ENCODE peak calls at places on chromosomes 2 and 18, in four cellular contexts. S is H1, G is tibial nerve, D is spleen. M is an unnamed sample. For H3K4me1, the result is how much of the 10 kb centered on the place peaks cover.

GRCh38 chr2:33158482-33159003 is 211.8 kb downstream of the LTBP1 start:
- DNase-seq in G (no peak), S (no peak), D (no peak), M (no peak)

GRCh38 chr2:220279372-220279771 is 651.9 kb downstream of the SLC4A3 start:
- DNase-seq in S (no peak), G (no peak), D (no peak), M (no peak)

GRCh38 chr2:8472545-8473361 is 209.1 kb upstream of the ID2 start:
- DNase-seq in G (no peak), D (no peak), S (no peak), M (no peak)

GRCh38 chr2:220493871-220494525 is 866.6 kb downstream of the SLC4A3 start:
- DNase-seq in G (no peak), S (no peak), D (no peak), M (no peak)

GRCh38 chr18:39314595-39314994 is 1749.0 kb upstream of the CELF4 start:
- DNase-seq in S (no peak), D (no peak), G (no peak), M (no peak)

GRCh38 chr2:194203898-194204297 is 1453.1 kb upstream of the SLC39A10 start:
- DNase-seq in S (no peak), G (no peak), D (no peak), M (no peak)

GRCh38 chr2:210577263-210578071 is 21.1 kb downstream of the CPS1 start:
- DNase-seq in S (no peak), D (no peak), G (no peak), M (no peak)

GRCh38 chr18:28398491-28398890 is 221.6 kb upstream of the CDH2 start:
- DNase-seq in S (no peak), G (no peak), D (no peak), M (no peak)

GRCh38 chr2:85524567-85524923 is 14.4 kb upstream of the MAT2A start:
- DNase-seq in G (no peak), S (no peak), D (peak), M (no peak)

GRCh38 chr18:13424377-13424776 is 205.8 kb downstream of the LDLRAD4 start:
- DNase-seq in G (no peak), D (no peak), S (no peak), M (no peak)

GRCh38 chr2:70514612-70515055 is 39.0 kb downstream of the TGFA start:
- DNase-seq in G (no peak), D (no peak), S (no peak), M (no peak)

GRCh38 chr2:129444417-129445150 is 534.9 kb upstream of the RAB6C start:
- DNase-seq in S (no peak), G (no peak), D (no peak), M (no peak)

GRCh38 chr18:21321711-21322110 is 79.7 kb downstream of the GREB1L start:
- DNase-seq in S (no peak), D (no peak), G (no peak), M (no peak)

GRCh38 chr2:234770081-234770506 is 181.7 kb upstream of the SH3BP4 start:
- DNase-seq in D (no peak), G (no peak), S (no peak), M (no peak)

GRCh38 chr2:163604941-163605555 is 130.8 kb downstream of the FIGN start:
- DNase-seq in G (no peak), S (no peak), D (no peak), M (no peak)

GRCh38 chr18:45505497-45506206 is 109.6 kb upstream of the SLC14A2 start:
- DNase-seq in D (no peak), G (no peak), S (no peak), M (no peak)

GRCh38 chr18:623760-624620 is 27.2 kb downstream of the CLUL1 start:
- DNase-seq in D (no peak), S (peak), G (peak), M (peak)

GRCh38 chr2:67309281-67309680 is 87.9 kb upstream of the ETAA1 start:
- DNase-seq in S (no peak), D (no peak), G (no peak), M (no peak)

GRCh38 chr2:188134241-188134640 is 157.4 kb upstream of the GULP1 start:
- DNase-seq in S (no peak), D (no peak), G (no peak), M (no peak)

GRCh38 chr2:62197017-62197586 is 1.2 kb downstream of the B3GNT2 start:
- DNase-seq in S (no peak), D (peak), G (no peak), M (peak)

GRCh38 chr2:216017365-216017764 is 4.0 kb upstream of the MREG start:
- DNase-seq in S (no peak), G (no peak), D (no peak), M (no peak)

GRCh38 chr2:130372055-130372832 is 16.4 kb downstream of the PTPN18 start:
- DNase-seq in S (no peak), D (peak), G (peak), M (peak)

GRCh38 chr2:9030882-9031645 is 27.6 kb upstream of the MBOAT2 start:
- DNase-seq in D (no peak), G (no peak), S (no peak), M (no peak)

GRCh38 chr2:21005111-21005699 is 38.7 kb downstream of the APOB start:
- DNase-seq in S (no peak), G (no peak), D (no peak), M (no peak)

GRCh38 chr2:43178602-43179542 is 47.5 kb downstream of the ZFP36L2 start:
- DNase-seq in S (peak), D (peak), G (peak), M (no peak)

GRCh38 chr2:133247613-133248012 is 320.6 kb downstream of the NCKAP5 start:
- DNase-seq in G (no peak), D (no peak), S (no peak), M (no peak)

GRCh38 chr2:226450141-226450540 is 349.5 kb downstream of the IRS1 start:
- DNase-seq in D (no peak), S (no peak), G (no peak), M (no peak)

GRCh38 chr2:1588994-1589611 is 155.2 kb downstream of the PXDN start:
- DNase-seq in G (no peak), D (no peak), S (no peak), M (no peak)

GRCh38 chr18:68034293-68034692 is 517.8 kb upstream of the DSEL start:
- DNase-seq in S (no peak), G (no peak), D (no peak), M (no peak)

GRCh38 chr2:9653485-9654271 is 22.9 kb upstream of the YWHAQ start:
- DNase-seq in S (no peak), D (no peak), G (no peak), M (no peak)

GRCh38 chr2:150141241-150142001 is 346.0 kb downstream of the RND3 start:
- DNase-seq in G (no peak), S (no peak), D (no peak), M (no peak)

GRCh38 chr2:75100691-75101236 is 98.6 kb downstream of the TACR1 start:
- DNase-seq in G (no peak), S (no peak), D (no peak), M (no peak)

GRCh38 chr2:15385184-15385583 is 175.9 kb downstream of the NBAS start:
- DNase-seq in G (no peak), D (no peak), S (no peak), M (no peak)

GRCh38 chr2:40666438-40666837 is 214.5 kb upstream of the SLC8A1 start:
- DNase-seq in G (no peak), D (no peak), S (no peak), M (no peak)

GRCh38 chr18:33835419-33835818 is 257.4 kb downstream of the ASXL3 start:
- DNase-seq in G (no peak), S (no peak), D (no peak), M (no peak)

GRCh38 chr18:33841221-33841967 is 263.4 kb downstream of the ASXL3 start:
- DNase-seq in D (no peak), G (no peak), S (no peak), M (no peak)

GRCh38 chr18:33838084-33838483 is 260.1 kb downstream of the ASXL3 start:
- DNase-seq in D (no peak), G (no peak), S (no peak), M (no peak)

GRCh38 chr18:33837191-33837590 is 259.2 kb downstream of the ASXL3 start:
- DNase-seq in D (no peak), S (no peak), G (no peak), M (no peak)

GRCh38 chr18:33839452-33840225 is 261.6 kb downstream of the ASXL3 start:
- DNase-seq in G (peak), S (no peak), D (no peak), M (no peak)
- TF ChIP-seq CTCF in G (peak), S (peak), D (no peak), M (no peak)

GRCh38 chr2:55137024-55137958 is 87.0 kb upstream of the RTN4 start:
- DNase-seq in S (no peak), D (no peak), G (no peak), M (no peak)
- H3K4me3 ChIP-seq in S (no peak), D (no peak), G (no peak), M (no peak)

DNA sequence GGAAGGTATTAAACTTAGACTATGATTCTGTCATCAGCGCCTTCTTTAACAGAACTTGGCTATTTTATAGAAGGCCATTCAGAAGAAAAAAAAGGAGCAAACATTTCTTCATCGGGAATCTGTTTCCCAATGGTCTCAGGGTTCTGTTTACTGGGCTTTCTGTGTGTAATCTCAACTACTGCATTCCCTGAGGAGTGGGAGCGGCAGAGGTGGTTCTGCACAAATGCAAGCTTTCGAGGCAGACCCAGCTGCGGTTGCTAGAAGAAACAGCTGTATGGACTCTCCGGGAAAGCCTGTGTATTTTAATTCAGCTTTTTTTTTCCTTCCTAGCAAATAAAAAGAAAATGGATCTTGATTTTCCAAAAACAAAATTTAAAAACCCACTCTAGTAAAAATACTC is 250.7 kb downstream of the NAPG start:
- DNase-seq in D (no peak), G (peak), S (no peak), M (no peak)
- H3K4me1 ChIP-seq in D (under half), G (under half), S (under half), M (under half)

GRCh38 chr2:197804758-197805597 is 585 bp downstream of the PLCL1 start:
- DNase-seq in G (peak), S (no peak), D (peak), M (no peak)
- TF ChIP-seq CTCF in G (no peak), S (no peak), D (no peak), M (peak)

DNA sequence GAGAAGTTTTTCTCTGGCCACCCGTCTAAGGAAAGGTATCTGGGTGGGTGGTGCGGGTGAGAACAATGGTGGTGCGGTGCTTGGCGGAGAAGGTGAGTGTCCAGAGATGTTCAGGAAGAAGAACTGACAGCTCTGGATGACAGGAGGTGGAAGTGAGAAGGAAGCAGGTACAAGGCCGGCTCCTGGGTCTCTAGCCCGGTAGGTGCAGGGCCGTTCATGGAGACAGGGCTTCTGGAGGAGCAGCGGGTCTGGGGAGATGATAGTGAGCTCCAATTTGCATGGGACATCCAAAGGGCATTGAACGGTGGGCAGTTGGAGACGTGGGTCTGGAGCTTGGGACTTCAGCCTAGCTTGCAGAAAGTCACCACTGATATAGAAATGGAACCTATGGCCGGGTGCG is 979 bp upstream of the FAHD2B start:
- DNase-seq in S (no peak), D (no peak), G (no peak), M (no peak)
- H3K4me3 ChIP-seq in S (peak), D (no peak), G (peak), M (peak)

GRCh38 chr2:37837576-37838335 is 87.3 kb upstream of the RMDN2 start:
- DNase-seq in S (no peak), G (no peak), D (no peak), M (no peak)

GRCh38 chr2:37839991-37840390 is 85.1 kb upstream of the RMDN2 start:
- DNase-seq in D (no peak), S (no peak), G (no peak), M (no peak)

GRCh38 chr2:37836711-37837110 is 88.4 kb upstream of the RMDN2 start:
- DNase-seq in S (no peak), D (no peak), G (no peak), M (no peak)

GRCh38 chr2:37836270-37836669 is 88.8 kb upstream of the RMDN2 start:
- DNase-seq in S (no peak), G (no peak), D (no peak), M (no peak)

DNA sequence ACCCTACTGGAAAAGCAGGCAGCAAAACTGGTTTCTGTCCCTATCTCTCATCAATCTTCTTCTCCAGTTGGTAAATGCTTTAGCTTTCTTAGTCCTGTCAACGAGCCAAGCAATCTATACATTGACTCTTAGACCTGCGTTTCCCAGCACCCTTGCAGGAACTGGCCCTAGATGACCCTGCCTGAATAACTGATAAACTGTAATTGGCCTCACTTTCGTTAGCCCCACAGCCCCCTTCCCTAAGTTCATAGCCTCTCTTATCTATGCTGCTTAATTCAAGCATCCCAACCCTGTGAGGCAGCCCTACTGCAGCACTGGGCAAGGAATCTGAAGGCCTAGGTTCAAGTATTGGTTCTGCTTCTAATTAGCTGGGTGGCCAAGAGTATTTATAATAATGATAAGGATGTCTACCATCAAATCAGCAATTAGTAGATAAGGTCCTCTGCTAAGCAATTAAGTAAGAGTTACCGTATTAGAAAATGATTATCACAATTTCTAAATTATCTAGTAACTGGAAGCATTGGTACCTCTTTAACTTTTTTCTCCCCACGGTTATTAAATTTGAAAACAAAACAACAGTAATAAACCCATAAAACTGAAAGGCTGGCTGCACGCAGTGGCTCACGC is 86.4 kb upstream of the RMDN2 start:
- DNase-seq in S (no peak), G (no peak), D (no peak), M (no peak)
- H3K4me1 ChIP-seq in S (under half), G (under half), D (under half), M (under half)

DNA sequence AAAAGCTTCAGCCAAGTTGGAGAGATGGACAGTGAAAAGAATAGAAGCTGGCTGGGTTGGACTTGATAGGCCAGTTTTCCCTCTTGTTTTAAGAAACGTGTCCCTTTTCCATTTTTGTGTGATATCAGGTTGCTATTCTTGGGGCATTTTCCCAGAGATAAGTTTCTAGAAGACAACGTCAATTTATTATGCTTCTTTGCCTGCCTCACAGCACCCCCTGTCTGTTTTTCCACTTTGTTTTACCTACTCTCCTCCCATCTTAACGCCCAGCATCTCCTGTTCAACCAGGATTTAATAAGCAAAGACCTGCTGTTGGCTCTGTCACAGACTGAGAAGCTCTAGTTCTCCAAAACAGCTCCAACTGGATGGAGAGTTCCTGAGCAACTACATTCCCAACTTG is 317.8 kb upstream of the ZNF521 start:
- DNase-seq in D (no peak), G (no peak), S (no peak), M (no peak)
- TF ChIP-seq CTCF in D (no peak), G (no peak), S (no peak), M (no peak)